ENCODE peak calls at places on chromosomes 13 and 19, in five cellular contexts. W is breast epithelium, B is upper lobe of left lung, Q is HCT116, J is body of pancreas. F is an unnamed sample. For H3K9me3, the result is how much of the 10 kb centered on the place peaks cover.

GRCh38 chr19:17333611-17334413 is 843 bp downstream of the ANO8 start:
- DNase-seq in W (no peak), B (peak), Q (peak), J (peak), F (no peak)

GRCh38 chr13:26548251-26548765 is 9.2 kb upstream of the WASF3 start:
- DNase-seq in W (no peak), B (no peak), Q (no peak), J (no peak), F (no peak)

GRCh38 chr19:38888876-38889275 is 10.5 kb downstream of the SIRT2 start:
- DNase-seq in W (no peak), B (no peak), Q (no peak), J (no peak), F (no peak)

GRCh38 chr19:14066139-14066538 is 4.3 kb upstream of the PALM3 start:
- DNase-seq in W (no peak), B (no peak), Q (no peak), J (no peak), F (no peak)

GRCh38 chr13:100269837-100270236 is 180.9 kb downstream of the PCCA start:
- DNase-seq in W (no peak), B (no peak), Q (no peak), J (peak), F (no peak)

GRCh38 chr13:41494202-41494601 is 36.9 kb downstream of the RGCC start:
- DNase-seq in W (no peak), B (no peak), Q (no peak), J (no peak), F (no peak)

GRCh38 chr13:39916330-39916729 is 260.9 kb downstream of the COG6 start:
- DNase-seq in W (no peak), B (no peak), Q (no peak), J (no peak), F (no peak)

GRCh38 chr13:73338389-73338788 is 279.6 kb downstream of the KLF5 start:
- DNase-seq in W (no peak), B (no peak), Q (no peak), J (peak), F (no peak)

GRCh38 chr13:86038490-86038889 is 239.3 kb upstream of the SLITRK6 start:
- DNase-seq in W (no peak), B (no peak), Q (no peak), J (no peak), F (no peak)

GRCh38 chr19:8463343-8463742 is 18.6 kb downstream of the HNRNPM start:
- DNase-seq in W (no peak), B (no peak), Q (no peak), J (no peak), F (no peak)

GRCh38 chr19:12947702-12948596 is 2.3 kb downstream of the RAD23A start:
- DNase-seq in W (no peak), B (no peak), Q (no peak), J (no peak), F (no peak)

GRCh38 chr19:8487137-8487851 is 15.1 kb downstream of the PRAM1 start:
- DNase-seq in W (no peak), B (no peak), Q (no peak), J (no peak), F (no peak)

GRCh38 chr13:102678339-102679122 is 16.3 kb downstream of the METTL21C start:
- DNase-seq in W (no peak), B (no peak), Q (no peak), J (no peak), F (no peak)

GRCh38 chr13:39023316-39023715 is 14.6 kb downstream of the PROSER1 start:
- DNase-seq in W (no peak), B (no peak), Q (no peak), J (no peak), F (no peak)

GRCh38 chr13:75442736-75443234 is 39.2 kb downstream of the TBC1D4 start:
- DNase-seq in W (no peak), B (no peak), Q (no peak), J (no peak), F (no peak)

GRCh38 chr13:39897636-39898035 is 242.2 kb downstream of the COG6 start:
- DNase-seq in W (no peak), B (no peak), Q (no peak), J (no peak), F (no peak)

GRCh38 chr13:98571955-98572662 is 4.8 kb downstream of the STK24 start:
- DNase-seq in W (no peak), B (no peak), Q (no peak), J (no peak), F (no peak)

GRCh38 chr13:37443538-37443937 is 155.0 kb downstream of the POSTN start:
- DNase-seq in W (no peak), B (no peak), Q (no peak), J (no peak), F (no peak)

GRCh38 chr19:38543807-38544568 is 73.8 kb downstream of the MAP4K1 start:
- DNase-seq in W (no peak), B (no peak), Q (peak), J (peak), F (no peak)

GRCh38 chr19:17847538-17848366 is at the start of gene JAK3:
- DNase-seq in W (no peak), B (peak), Q (no peak), J (peak), F (no peak)

GRCh38 chr13:96779691-96780090 is 214.6 kb downstream of the OXGR1 start:
- DNase-seq in W (no peak), B (no peak), Q (no peak), J (no peak), F (no peak)

GRCh38 chr13:108383676-108384075 is 114.2 kb downstream of the TNFSF13B start:
- DNase-seq in W (no peak), B (no peak), Q (no peak), J (no peak), F (no peak)

GRCh38 chr13:53137777-53138176 is 109.2 kb downstream of the OLFM4 start:
- DNase-seq in W (no peak), B (no peak), Q (no peak), J (no peak), F (no peak)

GRCh38 chr19:12769689-12770088 is 5.7 kb downstream of the HOOK2 start:
- DNase-seq in W (no peak), B (peak), Q (no peak), J (no peak), F (no peak)

GRCh38 chr13:112603641-112604220 is 15.8 kb upstream of the TUBGCP3 start:
- DNase-seq in W (no peak), B (no peak), Q (no peak), J (no peak), F (no peak)

GRCh38 chr19:13083627-13084026 is 19.0 kb downstream of the LYL1 start:
- DNase-seq in W (no peak), B (no peak), Q (no peak), J (no peak), F (no peak)

GRCh38 chr19:18518639-18519038 is 3.2 kb downstream of the ELL start:
- DNase-seq in W (no peak), B (no peak), Q (no peak), J (no peak), F (no peak)

GRCh38 chr13:52994051-52994450 is 34.6 kb upstream of the OLFM4 start:
- DNase-seq in W (no peak), B (no peak), Q (no peak), J (no peak), F (no peak)

GRCh38 chr13:51814825-51815650 is 11.1 kb upstream of the DHRS12 start:
- DNase-seq in W (no peak), B (no peak), Q (peak), J (peak), F (no peak)

GRCh38 chr13:66774046-66774445 is 456.1 kb downstream of the PCDH9 start:
- DNase-seq in W (no peak), B (no peak), Q (no peak), J (no peak), F (no peak)

GRCh38 chr13:31045621-31046081 is 113.2 kb downstream of the TEX26 start:
- DNase-seq in W (peak), B (no peak), Q (peak), J (peak), F (no peak)

GRCh38 chr13:70339738-70340137 is 231.5 kb upstream of the KLHL1 start:
- DNase-seq in W (no peak), B (no peak), Q (peak), J (peak), F (no peak)

GRCh38 chr13:48068952-48069351 is 26.0 kb downstream of the MED4 start:
- DNase-seq in W (no peak), B (no peak), Q (no peak), J (no peak), F (no peak)

GRCh38 chr13:40146586-40147240 is 491.3 kb downstream of the COG6 start:
- DNase-seq in W (no peak), B (peak), Q (no peak), J (no peak), F (no peak)

GRCh38 chr19:7294571-7295212 is 478 bp upstream of the INSR start:
- DNase-seq in W (peak), B (peak), Q (peak), J (peak), F (no peak)

GRCh38 chr13:26949701-26950345 is 189.2 kb upstream of the GPR12 start:
- DNase-seq in W (no peak), B (no peak), Q (no peak), J (no peak), F (no peak)

GRCh38 chr19:58468216-58468839 is 1.4 kb downstream of the ZNF324 start:
- DNase-seq in W (no peak), B (no peak), Q (no peak), J (no peak), F (no peak)

GRCh38 chr19:58471736-58472135 is 4.4 kb upstream of the ZNF446 start:
- DNase-seq in W (no peak), B (peak), Q (no peak), J (no peak), F (no peak)

GRCh38 chr19:58469241-58470013 is 2.5 kb downstream of the ZNF324 start:
- DNase-seq in W (no peak), B (peak), Q (no peak), J (no peak), F (no peak)

GRCh38 chr19:58466760-58467589 is at the start of gene ZNF324:
- DNase-seq in W (peak), B (peak), Q (peak), J (peak), F (peak)

DNA sequence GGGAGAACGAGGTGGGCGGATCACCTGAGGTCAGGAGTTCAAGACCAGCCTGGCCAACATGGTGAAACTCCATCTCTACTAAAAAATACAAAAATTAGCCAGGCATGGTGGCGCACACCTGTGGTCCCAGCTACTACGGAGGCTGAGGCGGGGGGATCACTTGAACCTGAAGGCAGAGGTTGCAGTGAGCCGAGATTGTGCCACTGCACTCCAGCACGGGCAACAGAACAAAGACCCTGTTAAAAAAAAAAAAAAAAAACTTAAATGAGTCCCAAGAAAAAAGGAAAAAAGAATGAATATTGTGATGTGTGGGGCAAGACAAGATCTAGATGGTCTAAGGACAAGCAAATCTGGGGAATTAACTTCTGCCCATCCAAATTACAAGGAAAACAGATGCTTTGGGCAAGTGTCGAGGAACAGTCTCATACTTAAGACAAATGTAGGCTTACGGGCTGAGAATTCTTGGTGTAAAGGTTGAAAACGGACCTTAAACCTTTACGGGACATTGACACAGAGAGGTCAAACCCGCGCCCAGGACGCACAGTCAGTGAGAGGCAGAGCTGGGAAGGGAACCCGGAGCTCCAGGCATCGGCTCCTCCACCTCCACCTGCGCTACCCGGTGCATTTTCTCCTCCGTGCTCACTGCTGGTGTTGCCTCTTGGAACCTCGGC is 656 bp upstream of the ZNF324 start:
- DNase-seq in W (no peak), B (no peak), Q (no peak), J (no peak), F (no peak)
- H3K4me3 ChIP-seq in W (peak), B (peak), Q (peak), J (peak), F (peak)

GRCh38 chr19:44278181-44278690 is 18.6 kb downstream of the ZNF233 start:
- DNase-seq in W (no peak), B (no peak), Q (no peak), J (no peak), F (no peak)
- H3K9me3 ChIP-seq in W (half or more), B (half or more), Q (under half), J (under half), F (under half)

DNA sequence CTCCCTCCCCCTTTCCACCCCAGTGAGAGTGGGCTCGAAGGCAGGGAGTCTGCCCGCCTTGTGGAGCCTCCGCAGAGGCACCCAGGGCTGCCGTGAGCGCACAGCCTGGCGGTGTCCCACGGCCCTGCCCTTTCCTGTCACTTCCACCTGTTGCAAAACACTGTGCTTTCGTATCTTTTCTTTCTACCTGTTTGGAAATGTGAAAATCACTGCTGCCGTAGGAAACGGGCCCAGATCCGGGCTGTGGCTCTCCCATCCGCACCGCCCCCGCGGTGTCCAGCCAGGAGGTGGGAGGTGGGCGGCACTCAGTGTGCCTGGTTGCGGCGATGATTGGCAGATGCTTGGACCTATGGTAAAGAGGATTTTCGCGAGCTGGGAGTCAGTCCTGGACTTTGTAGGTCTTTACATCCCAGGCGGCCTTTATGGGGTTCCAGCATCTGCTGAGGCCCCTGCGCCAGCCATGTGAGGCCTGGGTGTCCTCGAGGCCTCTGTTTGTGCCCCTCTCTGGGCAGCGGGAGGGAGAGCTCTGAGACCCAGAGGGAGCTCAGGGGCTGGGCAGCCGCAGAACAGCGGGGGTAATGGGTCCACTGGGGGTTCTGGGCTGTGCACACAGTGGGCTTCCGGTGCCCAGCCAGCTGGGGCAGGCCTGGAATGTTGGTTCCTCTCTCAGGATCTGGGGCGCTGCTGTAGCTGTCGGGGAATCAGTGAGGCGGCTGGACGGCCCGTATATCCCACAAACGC is 6.1 kb downstream of the STK11 start:
- DNase-seq in W (no peak), B (peak), Q (no peak), J (peak), F (no peak)
- TF ChIP-seq POLR2A in W (no peak), B (no peak), Q (no peak), J (no peak), F (no peak)

GRCh38 chr19:37128821-37129177 is 43.7 kb downstream of the ZNF585A start:
- DNase-seq in W (no peak), B (no peak), Q (no peak), J (no peak), F (no peak)
- H3K4me3 ChIP-seq in W (no peak), B (no peak), Q (no peak), J (no peak), F (no peak)

GRCh38 chr19:49071860-49072547 is 495 bp downstream of the KCNA7 start:
- DNase-seq in W (no peak), B (peak), Q (no peak), J (no peak), F (no peak)

GRCh38 chr19:49070416-49070815 is 2.1 kb downstream of the KCNA7 start:
- DNase-seq in W (no peak), B (no peak), Q (no peak), J (no peak), F (no peak)

GRCh38 chr19:49069026-49069425 is 3.5 kb downstream of the KCNA7 start:
- DNase-seq in W (no peak), B (no peak), Q (no peak), J (no peak), F (no peak)

DNA sequence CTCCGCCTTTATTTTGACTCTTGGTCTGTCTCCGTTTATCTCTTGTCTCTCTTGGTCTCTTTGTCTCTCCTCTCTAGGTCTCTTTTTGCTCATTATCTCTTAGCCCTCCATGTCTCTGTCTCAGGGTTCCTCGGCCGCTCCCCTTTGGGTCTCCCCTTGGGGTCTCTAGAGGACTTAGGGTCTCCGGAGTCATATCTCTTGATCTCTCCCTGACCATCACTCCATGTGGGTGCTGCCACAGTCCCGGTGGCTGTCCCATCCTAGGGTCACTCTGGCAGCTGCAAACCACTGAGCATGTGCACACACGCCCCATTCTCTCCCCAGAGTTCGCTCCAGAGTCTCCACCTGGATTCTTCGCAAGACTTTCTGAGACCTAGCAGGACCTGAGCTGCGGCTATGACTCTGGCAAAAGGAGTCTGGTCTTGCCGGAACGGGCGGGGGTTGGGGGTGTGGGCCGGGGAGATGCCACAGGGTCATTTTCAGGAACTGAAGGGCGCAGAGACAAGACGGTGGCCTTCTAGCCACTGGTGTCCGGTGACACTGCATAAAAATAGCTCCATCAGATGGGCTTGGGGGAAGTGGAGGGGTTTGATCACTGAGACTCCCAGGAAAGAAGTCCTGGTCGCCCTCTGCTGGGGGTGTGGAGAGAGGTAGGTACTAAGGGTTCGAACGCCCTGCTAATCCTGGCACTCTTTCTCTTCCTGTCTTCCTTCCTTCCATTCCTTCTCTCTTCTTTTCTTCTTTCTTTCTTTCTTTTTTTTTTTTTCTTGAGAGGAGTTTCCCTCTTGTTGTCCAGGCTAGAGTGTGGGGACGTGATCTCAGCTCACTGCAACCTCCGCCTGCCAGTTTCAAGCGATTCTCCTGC is 1.2 kb upstream of the KCNA7 start:
- DNase-seq in W (no peak), B (no peak), Q (peak), J (no peak), F (no peak)
- H3K9me3 ChIP-seq in W (under half), B (under half), Q (under half), J (under half), F (under half)

GRCh38 chr19:2721570-2722540 is 683 bp upstream of the DIRAS1 start:
- DNase-seq in W (no peak), B (peak), Q (no peak), J (no peak), F (no peak)

GRCh38 chr19:2723747-2724146 is 2.6 kb upstream of the DIRAS1 start:
- DNase-seq in W (no peak), B (no peak), Q (no peak), J (no peak), F (no peak)

GRCh38 chr19:2724148-2724557 is 3.0 kb upstream of the DIRAS1 start:
- DNase-seq in W (no peak), B (no peak), Q (no peak), J (no peak), F (no peak)

GRCh38 chr19:2723345-2723715 is 2.2 kb upstream of the DIRAS1 start:
- DNase-seq in W (no peak), B (no peak), Q (no peak), J (no peak), F (no peak)

GRCh38 chr19:2722541-2723344 is 1.6 kb upstream of the DIRAS1 start:
- DNase-seq in W (peak), B (peak), Q (no peak), J (peak), F (no peak)
- TF ChIP-seq POLR2A in W (no peak), B (no peak), Q (no peak), J (no peak), F (no peak)

GRCh38 chr19:29516821-29517395 is 8.9 kb upstream of the VSTM2B start:
- DNase-seq in W (no peak), B (no peak), Q (no peak), J (no peak), F (no peak)

GRCh38 chr19:29515233-29515619 is 10.6 kb upstream of the VSTM2B start:
- DNase-seq in W (no peak), B (no peak), Q (no peak), J (no peak), F (no peak)

GRCh38 chr19:29516358-29516725 is 9.5 kb upstream of the VSTM2B start:
- DNase-seq in W (no peak), B (no peak), Q (no peak), J (no peak), F (no peak)

GRCh38 chr19:29514525-29515232 is 11.1 kb upstream of the VSTM2B start:
- DNase-seq in W (no peak), B (no peak), Q (no peak), J (no peak), F (no peak)

DNA sequence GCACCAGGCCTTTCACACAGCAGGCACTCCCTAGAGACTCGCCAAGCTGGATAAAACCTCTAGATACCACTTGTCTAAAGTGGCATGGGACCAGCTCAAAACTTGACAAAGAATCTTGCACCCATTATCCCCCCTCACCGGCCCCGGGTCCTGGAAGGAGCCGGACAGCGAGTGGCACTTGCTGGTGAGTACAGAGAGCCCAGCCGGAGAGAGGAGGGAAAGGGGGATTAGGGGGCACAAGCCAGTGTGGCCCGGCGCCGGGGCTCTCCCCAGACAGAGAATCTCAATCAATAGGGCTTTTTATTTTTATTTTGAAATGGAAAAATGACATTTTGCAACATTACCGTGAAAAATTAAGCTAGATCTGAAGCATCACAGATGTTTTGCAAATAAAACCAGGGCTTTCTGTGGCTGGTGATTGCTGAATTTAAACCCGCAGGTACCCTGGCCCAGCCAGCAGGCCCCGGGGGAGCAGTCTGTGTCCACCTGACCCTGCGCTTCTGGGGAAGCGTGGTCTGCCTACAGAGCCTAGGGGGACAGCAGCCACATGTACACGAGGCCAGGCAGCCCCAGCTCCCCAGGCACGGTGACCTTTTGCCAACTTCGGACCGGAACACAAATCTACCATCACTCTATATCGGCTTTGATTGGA is 10.0 kb upstream of the VSTM2B start:
- DNase-seq in W (no peak), B (peak), Q (no peak), J (no peak), F (no peak)
- H3K4me3 ChIP-seq in W (no peak), B (no peak), Q (no peak), J (no peak), F (no peak)

F was measured in vagina.